ENCODE peak calls at places on chromosomes 7 and 10, in four cellular contexts. N is astrocyte, M is GM12878, L is WTC11. F is an unnamed sample.

GRCh38 chr7:32761451-32762320 is 129.9 kb downstream of the KBTBD2 start:
- DNase-seq in N (no peak), M (no peak), L (peak), F (no peak)

GRCh38 chr10:132461683-132462231 is 64.8 kb downstream of the PWWP2B start:
- DNase-seq in N (no peak), M (no peak), L (no peak), F (no peak)

GRCh38 chr10:22588462-22588861 is 125.9 kb downstream of the PIP4K2A start:
- DNase-seq in N (no peak), M (no peak), L (no peak), F (no peak)

GRCh38 chr7:136405931-136406777 is 429.0 kb upstream of the MTPN start:
- DNase-seq in N (peak), M (no peak), L (peak), F (peak)

GRCh38 chr10:45181483-45181882 is 133.9 kb downstream of the OR13A1 start:
- DNase-seq in N (peak), M (no peak), L (no peak), F (peak)

GRCh38 chr10:132974886-132975881 is 32.8 kb upstream of the CFAP46 start:
- DNase-seq in N (peak), M (no peak), L (no peak), F (peak)

GRCh38 chr10:32489935-32490334 is 44.0 kb downstream of the CCDC7 start:
- DNase-seq in N (peak), M (no peak), L (no peak), F (no peak)

GRCh38 chr7:11079907-11080306 is 106.2 kb downstream of the PHF14 start:
- DNase-seq in N (no peak), M (no peak), L (no peak), F (no peak)

DNA sequence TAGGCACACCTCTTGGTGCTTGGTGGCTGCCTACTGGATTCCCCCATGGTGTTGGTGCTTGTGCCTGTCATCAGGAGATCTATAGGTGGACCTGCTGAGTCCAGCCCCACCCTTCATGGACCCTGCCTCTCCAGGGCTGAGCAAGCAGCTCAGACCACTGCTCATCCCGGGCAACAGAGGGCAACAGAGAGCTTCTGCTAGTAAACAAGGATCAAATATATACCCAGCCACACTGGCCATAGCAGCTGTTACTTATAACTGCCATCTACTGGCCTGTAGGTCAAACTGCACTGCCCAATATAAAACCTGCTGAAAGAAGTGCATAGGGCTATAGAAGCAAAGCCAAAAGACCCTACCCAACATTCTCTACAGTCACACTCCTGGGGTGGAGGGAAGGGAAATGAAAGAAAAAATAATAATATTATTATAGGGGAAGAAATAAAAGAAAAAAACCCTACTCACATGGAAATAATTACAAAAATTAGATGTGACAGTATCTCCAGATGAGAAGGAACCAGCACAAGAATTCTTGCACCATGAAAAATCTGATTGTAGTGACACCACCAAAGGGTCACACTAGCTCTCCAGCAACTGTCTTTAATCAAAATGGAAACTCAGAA is 54.9 kb upstream of the ZNF800 start:
- DNase-seq in N (peak), M (peak), L (peak), F (peak)
- TF ChIP-seq CTCF in N (peak), M (peak), L (peak), F (peak)

GRCh38 chr10:71837085-71837827 is 13.8 kb downstream of the PSAP start:
- DNase-seq in N (no peak), M (no peak), L (peak), F (peak)
- TF ChIP-seq CTCF in N (peak), M (peak), L (peak), F (peak)

DNA sequence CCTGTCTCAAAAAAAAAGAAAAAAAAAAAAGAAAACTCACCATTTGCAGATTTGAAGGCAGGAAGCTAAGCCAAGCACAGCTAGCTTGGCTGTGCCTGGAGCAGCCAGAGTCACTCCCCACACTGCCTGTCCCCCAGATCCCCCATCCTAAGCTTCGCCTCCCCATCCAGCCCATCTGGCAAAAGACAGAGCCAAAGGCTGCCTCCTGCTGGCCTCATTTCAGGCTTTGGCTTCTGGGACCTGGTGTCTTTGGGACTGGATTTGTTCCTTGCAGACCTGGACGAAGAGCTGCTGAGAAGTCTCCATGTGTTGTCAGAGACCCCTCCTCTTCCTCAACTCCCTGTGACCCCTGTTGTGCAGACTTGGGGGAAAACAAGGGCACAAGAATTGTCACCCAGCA is 8.1 kb downstream of the ASL start:
- DNase-seq in N (no peak), M (no peak), L (peak), F (no peak)
- TF ChIP-seq CTCF in N (no peak), M (no peak), L (no peak), F (peak)

DNA sequence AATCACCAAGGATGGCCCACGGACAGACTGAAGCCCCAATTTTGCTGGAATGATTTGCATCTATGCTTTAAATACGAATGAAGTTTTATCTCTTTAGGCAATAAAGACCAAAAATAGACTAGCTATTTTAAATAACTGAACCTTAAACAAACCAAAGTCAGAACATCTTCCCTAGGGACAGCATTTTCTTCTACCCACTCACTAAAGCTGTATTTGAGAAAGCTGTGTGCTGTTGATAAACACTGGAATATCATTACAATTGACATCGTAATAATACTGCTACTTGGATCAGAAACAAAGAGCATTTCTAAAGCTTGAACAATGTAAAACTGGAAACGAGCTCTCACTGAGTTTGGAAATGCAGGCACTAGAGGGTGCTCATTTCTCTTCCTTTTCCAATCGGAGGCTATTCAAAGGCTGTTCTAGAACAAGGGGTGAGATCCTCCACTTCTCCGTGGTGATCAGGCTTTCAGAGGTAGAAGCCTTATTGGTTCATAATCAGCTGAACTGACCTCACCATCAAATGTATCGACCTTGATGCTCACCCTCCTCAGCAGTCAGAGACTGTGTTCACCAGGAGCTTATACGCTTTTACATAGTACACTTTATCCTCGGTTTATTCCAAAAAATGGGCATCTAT is 225.3 kb upstream of the PRSS1 start:
- DNase-seq in N (no peak), M (no peak), L (no peak), F (no peak)
- TF ChIP-seq CTCF in N (peak), M (no peak), L (no peak), F (peak)

GRCh38 chr7:67377939-67378862 is 381.6 kb downstream of the TYW1 start:
- DNase-seq in N (peak), M (no peak), L (peak), F (peak)
- TF ChIP-seq CTCF in N (peak), M (peak), L (peak), F (peak)

GRCh38 chr10:24850726-24851300 is 101.6 kb downstream of the PRTFDC1 start:
- DNase-seq in N (no peak), M (no peak), L (no peak), F (no peak)

GRCh38 chr10:24849051-24849450 is 103.4 kb downstream of the PRTFDC1 start:
- DNase-seq in N (peak), M (no peak), L (no peak), F (no peak)

GRCh38 chr10:24848169-24848688 is 104.2 kb downstream of the PRTFDC1 start:
- DNase-seq in N (no peak), M (no peak), L (no peak), F (no peak)

GRCh38 chr10:24851595-24851994 is 100.8 kb downstream of the PRTFDC1 start:
- DNase-seq in N (peak), M (no peak), L (no peak), F (peak)

GRCh38 chr10:24849537-24850299 is 102.7 kb downstream of the PRTFDC1 start:
- DNase-seq in N (peak), M (no peak), L (no peak), F (no peak)
- TF ChIP-seq CTCF in N (no peak), M (no peak), L (no peak), F (no peak)

DNA sequence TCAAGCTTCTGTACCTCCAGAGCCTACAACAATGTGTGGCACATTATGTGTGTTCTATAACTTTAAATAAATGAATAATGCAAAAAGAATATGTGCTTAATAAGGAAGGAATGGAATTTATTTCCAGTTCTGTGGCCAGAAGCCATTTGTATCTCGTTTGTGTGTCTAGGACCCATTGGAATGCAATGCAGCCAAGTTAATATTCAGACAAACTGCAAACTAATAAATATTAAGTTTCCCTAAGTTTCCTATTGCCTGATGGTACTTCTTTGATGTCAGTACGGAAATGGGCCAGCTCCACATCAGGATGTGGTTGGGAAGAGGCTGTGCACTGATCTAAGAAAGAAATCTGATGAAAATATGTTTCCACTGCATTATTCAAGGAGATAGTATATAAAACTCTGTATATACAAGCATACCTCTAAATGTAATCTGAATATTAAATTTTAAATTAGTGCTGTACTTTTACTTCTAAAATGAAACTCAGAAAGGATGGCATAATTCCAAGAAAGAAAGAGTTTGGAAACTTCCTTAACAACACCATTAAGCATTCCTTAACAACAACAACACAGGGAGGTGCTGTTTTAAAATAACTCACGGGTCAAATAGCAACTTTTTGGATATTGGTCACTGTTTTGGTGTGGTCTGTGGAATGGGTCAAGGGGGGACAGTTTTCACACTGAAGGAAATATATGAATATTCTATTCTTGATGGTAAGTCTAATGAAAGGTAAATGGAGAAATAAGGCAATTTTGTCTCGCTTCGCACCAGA is 29.4 kb upstream of the ANKRD30A start:
- DNase-seq in N (no peak), M (no peak), L (no peak), F (no peak)
- TF ChIP-seq CTCF in N (no peak), M (no peak), L (no peak), F (no peak)

GRCh38 chr7:45065031-45065995 is 23.5 kb downstream of the NACAD start:
- DNase-seq in N (no peak), M (no peak), L (no peak), F (no peak)

GRCh38 chr7:45061352-45061751 is 27.4 kb downstream of the NACAD start:
- DNase-seq in N (no peak), M (no peak), L (no peak), F (no peak)

GRCh38 chr7:45060295-45060694 is 28.5 kb downstream of the NACAD start:
- DNase-seq in N (no peak), M (no peak), L (no peak), F (no peak)

GRCh38 chr7:45064047-45064725 is 24.6 kb downstream of the NACAD start:
- DNase-seq in N (no peak), M (no peak), L (no peak), F (no peak)

GRCh38 chr7:45061807-45062206 is 27.0 kb downstream of the NACAD start:
- DNase-seq in N (no peak), M (no peak), L (no peak), F (no peak)
- TF ChIP-seq CTCF in N (no peak), M (no peak), L (no peak), F (no peak)

F was measured in fibroblast of pulmonary artery.